ENCODE peak calls at places on chromosome 6, in ten cellular contexts. One of them, this sample, is unnamed.

GRCh38 chr6:32133786-32134185 is 3.7 kb upstream of the FKBPL start:
- DNase-seq in ovary: no peak
- DNase-seq in A549: no peak
- DNase-seq in right lobe of liver: no peak
- DNase-seq in esophagus muscularis mucosa: no peak
- DNase-seq in body of pancreas: no peak
- DNase-seq in stomach: no peak
- DNase-seq in spleen: no peak
- DNase-seq in transverse colon: no peak
- DNase-seq in testis: no peak
- DNase-seq in this sample: no peak

GRCh38 chr6:169157474-169158181 is 96.0 kb downstream of the THBS2 start:
- DNase-seq in ovary: peak
- DNase-seq in A549: no peak
- DNase-seq in right lobe of liver: no peak
- DNase-seq in esophagus muscularis mucosa: peak
- DNase-seq in body of pancreas: no peak
- DNase-seq in stomach: no peak
- DNase-seq in spleen: no peak
- DNase-seq in transverse colon: no peak
- DNase-seq in testis: no peak
- DNase-seq in this sample: no peak

GRCh38 chr6:36851149-36851614 is 11.9 kb upstream of the CPNE5 start:
- DNase-seq in ovary: no peak
- DNase-seq in A549: peak
- DNase-seq in right lobe of liver: no peak
- DNase-seq in esophagus muscularis mucosa: no peak
- DNase-seq in body of pancreas: peak
- DNase-seq in stomach: peak
- DNase-seq in spleen: no peak
- DNase-seq in transverse colon: peak
- DNase-seq in testis: peak
- DNase-seq in this sample: peak

GRCh38 chr6:151442359-151442758 is 9.6 kb downstream of the RMND1 start:
- DNase-seq in ovary: no peak
- DNase-seq in A549: no peak
- DNase-seq in right lobe of liver: no peak
- DNase-seq in esophagus muscularis mucosa: no peak
- DNase-seq in body of pancreas: no peak
- DNase-seq in stomach: no peak
- DNase-seq in spleen: no peak
- DNase-seq in transverse colon: no peak
- DNase-seq in testis: no peak
- DNase-seq in this sample: no peak

GRCh38 chr6:17418281-17419188 is 25.1 kb downstream of the CAP2 start:
- DNase-seq in ovary: no peak
- DNase-seq in A549: peak
- DNase-seq in right lobe of liver: no peak
- DNase-seq in esophagus muscularis mucosa: no peak
- DNase-seq in body of pancreas: no peak
- DNase-seq in stomach: no peak
- DNase-seq in spleen: no peak
- DNase-seq in transverse colon: no peak
- DNase-seq in testis: no peak
- DNase-seq in this sample: no peak

GRCh38 chr6:156256161-156256560 is 521.0 kb upstream of the ARID1B start:
- DNase-seq in ovary: no peak
- DNase-seq in A549: no peak
- DNase-seq in right lobe of liver: no peak
- DNase-seq in esophagus muscularis mucosa: no peak
- DNase-seq in body of pancreas: no peak
- DNase-seq in stomach: no peak
- DNase-seq in spleen: no peak
- DNase-seq in transverse colon: no peak
- DNase-seq in testis: no peak
- DNase-seq in this sample: no peak

GRCh38 chr6:14533446-14533845 is 415.9 kb downstream of the CD83 start:
- DNase-seq in ovary: no peak
- DNase-seq in A549: no peak
- DNase-seq in right lobe of liver: no peak
- DNase-seq in esophagus muscularis mucosa: no peak
- DNase-seq in body of pancreas: no peak
- DNase-seq in stomach: no peak
- DNase-seq in spleen: no peak
- DNase-seq in transverse colon: no peak
- DNase-seq in testis: no peak
- DNase-seq in this sample: no peak

GRCh38 chr6:30826961-30827342 is 57.4 kb upstream of the DDR1 start:
- DNase-seq in ovary: no peak
- DNase-seq in A549: peak
- DNase-seq in right lobe of liver: no peak
- DNase-seq in esophagus muscularis mucosa: no peak
- DNase-seq in body of pancreas: no peak
- DNase-seq in stomach: peak
- DNase-seq in spleen: no peak
- DNase-seq in transverse colon: peak
- DNase-seq in testis: no peak
- DNase-seq in this sample: peak

GRCh38 chr6:25038992-25039391 is 103.2 kb upstream of the RIPOR2 start:
- DNase-seq in ovary: no peak
- DNase-seq in A549: no peak
- DNase-seq in right lobe of liver: no peak
- DNase-seq in esophagus muscularis mucosa: no peak
- DNase-seq in body of pancreas: no peak
- DNase-seq in stomach: no peak
- DNase-seq in spleen: no peak
- DNase-seq in transverse colon: no peak
- DNase-seq in testis: no peak
- DNase-seq in this sample: no peak

GRCh38 chr6:43947860-43948259 is 177.8 kb downstream of the VEGFA start:
- DNase-seq in ovary: no peak
- DNase-seq in A549: no peak
- DNase-seq in right lobe of liver: no peak
- DNase-seq in esophagus muscularis mucosa: no peak
- DNase-seq in body of pancreas: no peak
- DNase-seq in stomach: no peak
- DNase-seq in spleen: no peak
- DNase-seq in transverse colon: no peak
- DNase-seq in testis: no peak
- DNase-seq in this sample: no peak

GRCh38 chr6:15871211-15871770 is 208.5 kb upstream of the DTNBP1 start:
- DNase-seq in ovary: no peak
- DNase-seq in A549: no peak
- DNase-seq in right lobe of liver: no peak
- DNase-seq in esophagus muscularis mucosa: no peak
- DNase-seq in body of pancreas: no peak
- DNase-seq in stomach: no peak
- DNase-seq in spleen: no peak
- DNase-seq in transverse colon: no peak
- DNase-seq in testis: no peak
- DNase-seq in this sample: no peak

GRCh38 chr6:28743271-28743789 is 180.5 kb downstream of the TRIM27 start:
- DNase-seq in ovary: no peak
- DNase-seq in A549: peak
- DNase-seq in right lobe of liver: no peak
- DNase-seq in esophagus muscularis mucosa: peak
- DNase-seq in body of pancreas: no peak
- DNase-seq in stomach: no peak
- DNase-seq in spleen: no peak
- DNase-seq in transverse colon: no peak
- DNase-seq in testis: no peak
- DNase-seq in this sample: no peak

GRCh38 chr6:52115145-52115741 is 27.8 kb upstream of the PKHD1 start:
- DNase-seq in ovary: no peak
- DNase-seq in A549: no peak
- DNase-seq in right lobe of liver: no peak
- DNase-seq in esophagus muscularis mucosa: peak
- DNase-seq in body of pancreas: no peak
- DNase-seq in stomach: no peak
- DNase-seq in spleen: no peak
- DNase-seq in transverse colon: no peak
- DNase-seq in testis: no peak
- DNase-seq in this sample: no peak

GRCh38 chr6:112014483-112014882 is 39.4 kb upstream of the CCN6 start:
- DNase-seq in ovary: no peak
- DNase-seq in A549: no peak
- DNase-seq in right lobe of liver: no peak
- DNase-seq in esophagus muscularis mucosa: no peak
- DNase-seq in body of pancreas: no peak
- DNase-seq in stomach: no peak
- DNase-seq in spleen: no peak
- DNase-seq in transverse colon: no peak
- DNase-seq in testis: no peak
- DNase-seq in this sample: peak

GRCh38 chr6:26349964-26350857 is 14.8 kb upstream of the BTN3A2 start:
- DNase-seq in ovary: no peak
- DNase-seq in A549: no peak
- DNase-seq in right lobe of liver: no peak
- DNase-seq in esophagus muscularis mucosa: no peak
- DNase-seq in body of pancreas: no peak
- DNase-seq in stomach: no peak
- DNase-seq in spleen: no peak
- DNase-seq in transverse colon: no peak
- DNase-seq in testis: peak
- DNase-seq in this sample: no peak

GRCh38 chr6:10721850-10722569 is 860 bp upstream of the TMEM14C start:
- DNase-seq in ovary: no peak
- DNase-seq in A549: no peak
- DNase-seq in right lobe of liver: no peak
- DNase-seq in esophagus muscularis mucosa: peak
- DNase-seq in body of pancreas: no peak
- DNase-seq in stomach: no peak
- DNase-seq in spleen: no peak
- DNase-seq in transverse colon: no peak
- DNase-seq in testis: no peak
- DNase-seq in this sample: no peak

GRCh38 chr6:10722820-10723651 is at the start of gene TMEM14C:
- DNase-seq in ovary: peak
- DNase-seq in A549: peak
- DNase-seq in right lobe of liver: peak
- DNase-seq in esophagus muscularis mucosa: peak
- DNase-seq in body of pancreas: peak
- DNase-seq in stomach: peak
- DNase-seq in spleen: peak
- DNase-seq in transverse colon: peak
- DNase-seq in testis: peak
- DNase-seq in this sample: peak

GRCh38 chr6:10722570-10722819 is 375 bp upstream of the TMEM14C start:
- DNase-seq in ovary: no peak
- DNase-seq in A549: no peak
- DNase-seq in right lobe of liver: no peak
- DNase-seq in esophagus muscularis mucosa: no peak
- DNase-seq in body of pancreas: no peak
- DNase-seq in stomach: no peak
- DNase-seq in spleen: no peak
- DNase-seq in transverse colon: no peak
- DNase-seq in testis: no peak
- DNase-seq in this sample: no peak

GRCh38 chr6:10725716-10726115 is 2.8 kb downstream of the TMEM14C start:
- DNase-seq in ovary: no peak
- DNase-seq in A549: no peak
- DNase-seq in right lobe of liver: no peak
- DNase-seq in esophagus muscularis mucosa: no peak
- DNase-seq in body of pancreas: no peak
- DNase-seq in stomach: no peak
- DNase-seq in spleen: no peak
- DNase-seq in transverse colon: no peak
- DNase-seq in testis: no peak
- DNase-seq in this sample: no peak

GRCh38 chr6:10725046-10725445 is 2.2 kb downstream of the TMEM14C start:
- DNase-seq in ovary: no peak
- DNase-seq in A549: no peak
- DNase-seq in right lobe of liver: no peak
- DNase-seq in esophagus muscularis mucosa: peak
- DNase-seq in body of pancreas: no peak
- DNase-seq in stomach: no peak
- DNase-seq in spleen: no peak
- DNase-seq in transverse colon: no peak
- DNase-seq in testis: no peak
- DNase-seq in this sample: no peak
- TF ChIP-seq POLR2A in ovary: no peak
- TF ChIP-seq POLR2A in A549: no peak
- TF ChIP-seq POLR2A in right lobe of liver: no peak
- TF ChIP-seq POLR2A in esophagus muscularis mucosa: no peak
- TF ChIP-seq POLR2A in body of pancreas: no peak
- TF ChIP-seq POLR2A in stomach: no peak
- TF ChIP-seq POLR2A in spleen: no peak
- TF ChIP-seq POLR2A in transverse colon: no peak
- TF ChIP-seq POLR2A in testis: no peak
- TF ChIP-seq POLR2A in this sample: no peak

DNA sequence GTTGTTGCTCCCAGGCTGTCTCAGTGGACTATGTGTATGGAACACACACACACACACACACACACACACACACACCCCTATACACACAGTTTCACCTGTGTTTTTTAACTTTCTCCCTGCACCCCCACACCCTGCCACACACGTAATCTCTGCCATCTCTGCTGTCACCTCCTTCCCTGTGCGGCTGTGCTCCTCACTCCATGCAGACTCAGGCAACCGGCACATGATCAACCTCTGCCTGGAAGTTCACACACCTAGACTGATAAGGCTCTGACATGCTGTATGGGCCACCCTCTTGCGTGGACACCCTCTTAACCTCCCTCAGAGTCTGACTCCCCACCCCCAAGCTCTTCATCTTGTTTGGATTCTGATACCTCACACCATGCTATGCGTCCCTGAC is 152.3 kb upstream of the THEMIS start:
- DNase-seq in ovary: no peak
- DNase-seq in A549: no peak
- DNase-seq in right lobe of liver: no peak
- DNase-seq in esophagus muscularis mucosa: no peak
- DNase-seq in body of pancreas: no peak
- DNase-seq in stomach: no peak
- DNase-seq in spleen: no peak
- DNase-seq in transverse colon: no peak
- DNase-seq in testis: no peak
- DNase-seq in this sample: no peak
- TF ChIP-seq POLR2A in ovary: no peak
- TF ChIP-seq POLR2A in A549: no peak
- TF ChIP-seq POLR2A in right lobe of liver: no peak
- TF ChIP-seq POLR2A in esophagus muscularis mucosa: no peak
- TF ChIP-seq POLR2A in body of pancreas: no peak
- TF ChIP-seq POLR2A in stomach: no peak
- TF ChIP-seq POLR2A in spleen: no peak
- TF ChIP-seq POLR2A in transverse colon: no peak
- TF ChIP-seq POLR2A in testis: no peak
- TF ChIP-seq POLR2A in this sample: no peak

GRCh38 chr6:135498178-135498841 is 770 bp upstream of the AHI1 start:
- DNase-seq in ovary: peak
- DNase-seq in A549: peak
- DNase-seq in right lobe of liver: peak
- DNase-seq in esophagus muscularis mucosa: peak
- DNase-seq in body of pancreas: peak
- DNase-seq in stomach: peak
- DNase-seq in spleen: no peak
- DNase-seq in transverse colon: peak
- DNase-seq in testis: peak
- DNase-seq in this sample: peak
- TF ChIP-seq POLR2A in ovary: peak
- TF ChIP-seq POLR2A in A549: peak
- TF ChIP-seq POLR2A in right lobe of liver: no peak
- TF ChIP-seq POLR2A in esophagus muscularis mucosa: no peak
- TF ChIP-seq POLR2A in body of pancreas: no peak
- TF ChIP-seq POLR2A in stomach: no peak
- TF ChIP-seq POLR2A in spleen: no peak
- TF ChIP-seq POLR2A in transverse colon: no peak
- TF ChIP-seq POLR2A in testis: no peak
- TF ChIP-seq POLR2A in this sample: peak

GRCh38 chr6:42179956-42180335 is 6.8 kb downstream of the GUCA1A start:
- DNase-seq in ovary: no peak
- DNase-seq in A549: no peak
- DNase-seq in right lobe of liver: no peak
- DNase-seq in esophagus muscularis mucosa: no peak
- DNase-seq in body of pancreas: no peak
- DNase-seq in stomach: no peak
- DNase-seq in spleen: no peak
- DNase-seq in transverse colon: no peak
- DNase-seq in testis: no peak
- DNase-seq in this sample: no peak
- TF ChIP-seq POLR2A in ovary: no peak
- TF ChIP-seq POLR2A in A549: no peak
- TF ChIP-seq POLR2A in right lobe of liver: no peak
- TF ChIP-seq POLR2A in esophagus muscularis mucosa: no peak
- TF ChIP-seq POLR2A in body of pancreas: no peak
- TF ChIP-seq POLR2A in stomach: no peak
- TF ChIP-seq POLR2A in spleen: no peak
- TF ChIP-seq POLR2A in transverse colon: no peak
- TF ChIP-seq POLR2A in testis: no peak
- TF ChIP-seq POLR2A in this sample: no peak